ENCODE peak calls at places on chromosomes 1 and 21, in seven cellular contexts. D is sigmoid colon, G is IMR-90, R is GM06990, M is fibroblast of lung, L is HFFc6, W is GM20000. A is an unnamed sample.

GRCh38 chr1:150171801-150172200 is 22.1 kb downstream of the PLEKHO1 start:
- DNase-seq in D (no peak), G (no peak), L (no peak), M (no peak), R (no peak), W (no peak), A (no peak)

GRCh38 chr1:156959414-156959813 is 39.0 kb downstream of the LRRC71 start:
- DNase-seq in L (peak), M (peak), D (no peak), W (no peak), R (no peak), G (peak), A (no peak)

GRCh38 chr1:197481101-197481500 is 213.0 kb downstream of the CRB1 start:
- DNase-seq in R (no peak), G (no peak), W (no peak), M (peak), D (no peak), L (no peak), A (no peak)

GRCh38 chr1:30627206-30627605 is 96.2 kb downstream of the MATN1 start:
- DNase-seq in M (no peak), G (no peak), R (no peak), W (no peak), D (peak), L (no peak), A (no peak)

GRCh38 chr1:41573803-41574713 is 89.6 kb upstream of the EDN2 start:
- DNase-seq in W (peak), L (peak), D (peak), G (peak), M (peak), R (peak), A (peak)

GRCh38 chr1:39269791-39270342 is 65.4 kb downstream of the MACF1 start:
- DNase-seq in D (peak), M (peak), R (peak), G (peak), L (no peak), W (peak), A (peak)

GRCh38 chr1:247639381-247639981 is 34.1 kb downstream of the OR2G3 start:
- DNase-seq in R (peak), L (no peak), W (no peak), M (no peak), G (peak), D (peak), A (no peak)

GRCh38 chr21:42350271-42350885 is 416 bp downstream of the TFF2 start:
- DNase-seq in L (no peak), G (no peak), R (no peak), M (no peak), D (peak), W (no peak), A (no peak)

GRCh38 chr1:233114159-233114558 is 163.7 kb downstream of the NTPCR start:
- DNase-seq in L (no peak), D (no peak), G (peak), W (no peak), R (no peak), M (peak), A (no peak)

GRCh38 chr1:114315601-114316000 is 161.9 kb upstream of the SYT6 start:
- DNase-seq in L (no peak), R (no peak), G (no peak), M (no peak), D (no peak), W (no peak), A (no peak)

GRCh38 chr1:29393451-29393826 is 157.1 kb downstream of the PTPRU start:
- DNase-seq in R (no peak), W (no peak), L (no peak), G (no peak), M (no peak), D (no peak), A (no peak)

GRCh38 chr1:27862671-27863551 is 9.4 kb upstream of the THEMIS2 start:
- DNase-seq in D (peak), R (peak), M (peak), L (peak), G (peak), W (peak), A (peak)

GRCh38 chr1:28104866-28105467 is 16.6 kb upstream of the EYA3 start:
- DNase-seq in W (no peak), D (no peak), L (peak), G (peak), R (no peak), M (peak), A (no peak)

GRCh38 chr21:38476385-38476784 is 21.9 kb downstream of the ERG start:
- DNase-seq in L (no peak), D (no peak), W (no peak), M (no peak), G (no peak), R (no peak), A (no peak)

GRCh38 chr21:32334980-32335471 is 36.4 kb downstream of the MRAP start:
- DNase-seq in L (no peak), G (no peak), M (no peak), R (no peak), W (no peak), D (no peak), A (no peak)

GRCh38 chr21:36654341-36654740 is 44.6 kb upstream of the SIM2 start:
- DNase-seq in L (no peak), M (no peak), W (no peak), G (no peak), R (no peak), D (no peak), A (no peak)

GRCh38 chr1:109136766-109137165 is 22.9 kb downstream of the ELAPOR1 start:
- DNase-seq in M (no peak), L (no peak), D (no peak), R (no peak), W (no peak), G (no peak), A (no peak)

GRCh38 chr1:58515794-58516401 is 30.6 kb downstream of the OMA1 start:
- DNase-seq in D (peak), W (peak), M (peak), L (peak), G (peak), R (peak), A (peak)

GRCh38 chr1:95265106-95265505 is 31.1 kb downstream of the RWDD3 start:
- DNase-seq in W (no peak), L (no peak), M (no peak), D (no peak), G (no peak), R (no peak), A (no peak)

GRCh38 chr1:8525291-8526275 is 207.7 kb downstream of the SLC45A1 start:
- DNase-seq in D (peak), R (peak), L (peak), G (peak), M (peak), W (peak), A (peak)

GRCh38 chr1:158563852-158564251 is 6.5 kb downstream of the OR6P1 start:
- DNase-seq in M (no peak), D (no peak), W (no peak), R (no peak), G (no peak), L (no peak), A (no peak)

GRCh38 chr1:41800237-41800902 is 118.4 kb downstream of the HIVEP3 start:
- DNase-seq in L (no peak), G (no peak), D (no peak), W (peak), M (peak), R (peak), A (peak)

GRCh38 chr1:45815667-45816458 is 12.5 kb downstream of the MAST2 start:
- DNase-seq in D (no peak), G (peak), L (peak), M (no peak), R (no peak), W (no peak), A (no peak)

GRCh38 chr1:11071463-11072215 is 11.8 kb upstream of the SRM start:
- DNase-seq in M (no peak), D (peak), R (no peak), G (no peak), W (no peak), L (no peak), A (no peak)

GRCh38 chr1:245062906-245063305 is 91.9 kb upstream of the KIF26B start:
- DNase-seq in D (no peak), L (no peak), R (no peak), M (no peak), G (no peak), W (no peak), A (no peak)
- TF ChIP-seq CTCF in D (no peak), L (no peak), R (no peak), M (no peak), G (no peak), W (no peak), A (no peak)

GRCh38 chr1:210024996-210025395 is 87.0 kb downstream of the SYT14 start:
- DNase-seq in G (no peak), R (no peak), M (no peak), L (no peak), D (no peak), W (no peak), A (no peak)
- TF ChIP-seq CTCF in G (no peak), R (no peak), M (no peak), L (no peak), D (no peak), W (no peak), A (no peak)

GRCh38 chr1:103788377-103788776 is 38.7 kb downstream of the AMY1C start:
- DNase-seq in G (no peak), R (no peak), D (no peak), W (no peak), L (peak), M (peak), A (no peak)
- TF ChIP-seq CTCF in G (peak), R (peak), D (no peak), W (peak), L (peak), M (no peak), A (peak)

DNA sequence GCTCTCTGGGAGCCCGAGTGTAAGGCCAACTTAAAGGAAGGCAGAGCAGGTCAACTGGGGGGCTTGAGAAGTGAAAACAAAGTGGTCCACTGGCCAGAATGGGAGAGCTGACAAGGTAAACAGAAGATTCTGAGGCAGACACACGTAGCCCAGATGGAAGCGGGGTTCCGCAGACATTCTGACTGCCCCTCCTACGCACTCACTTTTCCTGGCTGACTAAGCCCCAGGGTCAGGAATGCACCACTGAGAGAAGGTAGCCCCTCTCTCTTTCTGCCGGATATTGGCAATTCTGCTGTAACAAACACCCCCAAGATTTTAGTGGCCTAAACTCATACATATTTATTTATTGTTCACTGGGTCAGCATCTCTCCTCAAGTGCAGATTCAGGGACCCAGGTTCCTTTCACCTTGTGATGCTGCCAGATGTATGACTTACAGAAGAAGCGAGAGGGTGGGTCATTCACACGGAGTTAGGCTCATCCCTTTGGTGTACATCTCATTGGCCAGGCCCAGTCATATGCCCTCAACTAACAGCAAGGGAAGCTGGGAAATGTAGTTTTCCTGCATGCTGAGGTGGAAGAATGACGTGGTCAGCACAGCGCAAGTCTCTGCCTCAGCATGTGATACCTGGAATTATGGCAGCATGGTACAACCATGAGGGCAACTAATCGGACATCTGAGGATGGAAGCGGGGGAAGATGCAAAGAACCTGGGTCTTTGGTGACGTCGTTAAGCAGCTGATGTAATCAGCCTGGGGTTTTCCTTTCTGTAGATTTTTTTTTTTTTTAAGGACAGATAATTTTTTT is 43.5 kb upstream of the MRPS6 start:
- DNase-seq in M (peak), L (peak), G (peak), D (no peak), W (peak), R (peak), A (peak)
- TF ChIP-seq CTCF in M (no peak), L (no peak), G (no peak), D (no peak), W (no peak), R (no peak), A (no peak)